ENCODE peak calls at places on chromosomes 1 and 21, in seven cellular contexts. One of them, this sample, is unnamed.
A peak's percentile ranks its signal among the peaks of the same experiment; 100 is the strongest.

GRCh38 chr1:232986000-232986922 is 35.9 kb downstream of the NTPCR start:
- DNase-seq in lung: no peak
- DNase-seq in skeletal muscle cell: no peak
- DNase-seq in GM23338: no peak
- DNase-seq in CD4-positive, CD25-positive, alpha-beta regulatory T cell: no peak
- DNase-seq in AG10803: no peak
- DNase-seq in prostate gland: no peak
- DNase-seq in this sample: no peak

GRCh38 chr1:224766266-224766665 is 150.1 kb downstream of the CNIH3 start:
- DNase-seq in lung: no peak
- DNase-seq in skeletal muscle cell: no peak
- DNase-seq in GM23338: no peak
- DNase-seq in CD4-positive, CD25-positive, alpha-beta regulatory T cell: no peak
- DNase-seq in AG10803: no peak
- DNase-seq in prostate gland: no peak
- DNase-seq in this sample: no peak

GRCh38 chr1:161985301-161985825 is 38.3 kb downstream of the OLFML2B start:
- DNase-seq in lung: no peak
- DNase-seq in skeletal muscle cell: no peak
- DNase-seq in GM23338: no peak
- DNase-seq in CD4-positive, CD25-positive, alpha-beta regulatory T cell: no peak
- DNase-seq in AG10803: no peak
- DNase-seq in prostate gland: no peak
- DNase-seq in this sample: no peak

GRCh38 chr1:60612790-60613189 is 469.6 kb upstream of the NFIA start:
- DNase-seq in lung: no peak
- DNase-seq in skeletal muscle cell: no peak
- DNase-seq in GM23338: no peak
- DNase-seq in CD4-positive, CD25-positive, alpha-beta regulatory T cell: no peak
- DNase-seq in AG10803: no peak
- DNase-seq in prostate gland: no peak
- DNase-seq in this sample: no peak

GRCh38 chr21:26844258-26845065 is 747 bp downstream of the ADAMTS1 start:
- DNase-seq in lung: no peak
- DNase-seq in skeletal muscle cell: no peak
- DNase-seq in GM23338: peak; percentile 60
- DNase-seq in CD4-positive, CD25-positive, alpha-beta regulatory T cell: no peak
- DNase-seq in AG10803: peak; percentile 44
- DNase-seq in prostate gland: peak; percentile 26
- DNase-seq in this sample: no peak

GRCh38 chr1:56954664-56955063 is 11.2 kb downstream of the C8B start:
- DNase-seq in lung: no peak
- DNase-seq in skeletal muscle cell: no peak
- DNase-seq in GM23338: no peak
- DNase-seq in CD4-positive, CD25-positive, alpha-beta regulatory T cell: no peak
- DNase-seq in AG10803: no peak
- DNase-seq in prostate gland: no peak
- DNase-seq in this sample: no peak

GRCh38 chr1:246160905-246161304 is 346.2 kb downstream of the SMYD3 start:
- DNase-seq in lung: no peak
- DNase-seq in skeletal muscle cell: no peak
- DNase-seq in GM23338: no peak
- DNase-seq in CD4-positive, CD25-positive, alpha-beta regulatory T cell: no peak
- DNase-seq in AG10803: no peak
- DNase-seq in prostate gland: no peak
- DNase-seq in this sample: no peak

GRCh38 chr1:41918450-41919043 is at the start of gene HIVEP3:
- DNase-seq in lung: no peak
- DNase-seq in skeletal muscle cell: no peak
- DNase-seq in GM23338: peak; percentile 67
- DNase-seq in CD4-positive, CD25-positive, alpha-beta regulatory T cell: no peak
- DNase-seq in AG10803: peak; percentile 25
- DNase-seq in prostate gland: no peak
- DNase-seq in this sample: no peak

GRCh38 chr1:114696810-114697209 is 1.5 kb upstream of the AMPD1 start:
- DNase-seq in lung: no peak
- DNase-seq in skeletal muscle cell: no peak
- DNase-seq in GM23338: no peak
- DNase-seq in CD4-positive, CD25-positive, alpha-beta regulatory T cell: no peak
- DNase-seq in AG10803: no peak
- DNase-seq in prostate gland: no peak
- DNase-seq in this sample: no peak

GRCh38 chr1:78101514-78101913 is 55.7 kb downstream of the GIPC2 start:
- DNase-seq in lung: peak; percentile 58
- DNase-seq in skeletal muscle cell: peak; percentile 89
- DNase-seq in GM23338: peak; percentile 29
- DNase-seq in CD4-positive, CD25-positive, alpha-beta regulatory T cell: no peak
- DNase-seq in AG10803: peak; percentile 90
- DNase-seq in prostate gland: no peak
- DNase-seq in this sample: peak; percentile 79

GRCh38 chr1:224744521-224744920 is 128.4 kb downstream of the CNIH3 start:
- DNase-seq in lung: no peak
- DNase-seq in skeletal muscle cell: no peak
- DNase-seq in GM23338: no peak
- DNase-seq in CD4-positive, CD25-positive, alpha-beta regulatory T cell: no peak
- DNase-seq in AG10803: no peak
- DNase-seq in prostate gland: no peak
- DNase-seq in this sample: no peak

GRCh38 chr1:243547906-243548305 is 292.1 kb downstream of the SDCCAG8 start:
- DNase-seq in lung: no peak
- DNase-seq in skeletal muscle cell: no peak
- DNase-seq in GM23338: no peak
- DNase-seq in CD4-positive, CD25-positive, alpha-beta regulatory T cell: no peak
- DNase-seq in AG10803: no peak
- DNase-seq in prostate gland: no peak
- DNase-seq in this sample: no peak

GRCh38 chr21:45522986-45523385 is 19.3 kb downstream of the SLC19A1 start:
- DNase-seq in lung: no peak
- DNase-seq in skeletal muscle cell: no peak
- DNase-seq in GM23338: no peak
- DNase-seq in CD4-positive, CD25-positive, alpha-beta regulatory T cell: no peak
- DNase-seq in AG10803: no peak
- DNase-seq in prostate gland: no peak
- DNase-seq in this sample: no peak

GRCh38 chr1:243609698-243610097 is 240.3 kb downstream of the AKT3 start:
- DNase-seq in lung: no peak
- DNase-seq in skeletal muscle cell: no peak
- DNase-seq in GM23338: peak; percentile 19
- DNase-seq in CD4-positive, CD25-positive, alpha-beta regulatory T cell: no peak
- DNase-seq in AG10803: no peak
- DNase-seq in prostate gland: no peak
- DNase-seq in this sample: no peak

GRCh38 chr1:232368821-232369321 is 261.1 kb downstream of the SIPA1L2 start:
- DNase-seq in lung: no peak
- DNase-seq in skeletal muscle cell: no peak
- DNase-seq in GM23338: no peak
- DNase-seq in CD4-positive, CD25-positive, alpha-beta regulatory T cell: no peak
- DNase-seq in AG10803: no peak
- DNase-seq in prostate gland: no peak
- DNase-seq in this sample: no peak

GRCh38 chr1:23556661-23557470 is 2.4 kb downstream of the ID3 start:
- DNase-seq in lung: no peak
- DNase-seq in skeletal muscle cell: no peak
- DNase-seq in GM23338: peak; percentile 37
- DNase-seq in CD4-positive, CD25-positive, alpha-beta regulatory T cell: peak; percentile 30
- DNase-seq in AG10803: peak; percentile 62
- DNase-seq in prostate gland: no peak
- DNase-seq in this sample: no peak

GRCh38 chr1:184555665-184556641 is 169.1 kb downstream of the C1orf21 start:
- DNase-seq in lung: no peak
- DNase-seq in skeletal muscle cell: no peak
- DNase-seq in GM23338: no peak
- DNase-seq in CD4-positive, CD25-positive, alpha-beta regulatory T cell: no peak
- DNase-seq in AG10803: no peak
- DNase-seq in prostate gland: no peak
- DNase-seq in this sample: no peak

GRCh38 chr1:226571901-226572300 is 23.3 kb downstream of the STUM start:
- DNase-seq in lung: no peak
- DNase-seq in skeletal muscle cell: no peak
- DNase-seq in GM23338: no peak
- DNase-seq in CD4-positive, CD25-positive, alpha-beta regulatory T cell: no peak
- DNase-seq in AG10803: no peak
- DNase-seq in prostate gland: no peak
- DNase-seq in this sample: no peak

GRCh38 chr1:227622739-227623475 is 59.6 kb downstream of the ZNF678 start:
- DNase-seq in lung: no peak
- DNase-seq in skeletal muscle cell: no peak
- DNase-seq in GM23338: no peak
- DNase-seq in CD4-positive, CD25-positive, alpha-beta regulatory T cell: no peak
- DNase-seq in AG10803: no peak
- DNase-seq in prostate gland: no peak
- DNase-seq in this sample: no peak

GRCh38 chr1:9711466-9712020 is 60.0 kb downstream of the PIK3CD start:
- DNase-seq in lung: no peak
- DNase-seq in skeletal muscle cell: no peak
- DNase-seq in GM23338: no peak
- DNase-seq in CD4-positive, CD25-positive, alpha-beta regulatory T cell: no peak
- DNase-seq in AG10803: no peak
- DNase-seq in prostate gland: no peak
- DNase-seq in this sample: no peak

GRCh38 chr1:234371414-234371813 is 1.8 kb upstream of the COA6 start:
- DNase-seq in lung: no peak
- DNase-seq in skeletal muscle cell: no peak
- DNase-seq in GM23338: no peak
- DNase-seq in CD4-positive, CD25-positive, alpha-beta regulatory T cell: no peak
- DNase-seq in AG10803: no peak
- DNase-seq in prostate gland: no peak
- DNase-seq in this sample: no peak

GRCh38 chr1:38735651-38736161 is 123.9 kb downstream of the RRAGC start:
- DNase-seq in lung: no peak
- DNase-seq in skeletal muscle cell: peak; percentile 72
- DNase-seq in GM23338: no peak
- DNase-seq in CD4-positive, CD25-positive, alpha-beta regulatory T cell: no peak
- DNase-seq in AG10803: peak; percentile 16
- DNase-seq in prostate gland: no peak
- DNase-seq in this sample: no peak

GRCh38 chr1:12595839-12596821 is 21.9 kb downstream of the DHRS3 start:
- DNase-seq in lung: peak; percentile 80
- DNase-seq in skeletal muscle cell: peak; percentile 76
- DNase-seq in GM23338: peak; percentile 94
- DNase-seq in CD4-positive, CD25-positive, alpha-beta regulatory T cell: no peak
- DNase-seq in AG10803: peak; percentile 99
- DNase-seq in prostate gland: peak; percentile 94
- DNase-seq in this sample: peak; percentile 85

GRCh38 chr1:100928128-100928527 is 32.2 kb downstream of the SLC30A7 start:
- DNase-seq in lung: no peak
- DNase-seq in skeletal muscle cell: no peak
- DNase-seq in GM23338: peak; percentile 64
- DNase-seq in CD4-positive, CD25-positive, alpha-beta regulatory T cell: no peak
- DNase-seq in AG10803: no peak
- DNase-seq in prostate gland: no peak
- DNase-seq in this sample: no peak

GRCh38 chr21:37557261-37557950 is 190.8 kb downstream of the DYRK1A start:
- DNase-seq in lung: no peak
- DNase-seq in skeletal muscle cell: no peak
- DNase-seq in GM23338: no peak
- DNase-seq in CD4-positive, CD25-positive, alpha-beta regulatory T cell: no peak
- DNase-seq in AG10803: no peak
- DNase-seq in prostate gland: no peak
- DNase-seq in this sample: peak; percentile 38

GRCh38 chr1:231242516-231243198 is 1.6 kb downstream of the GNPAT start:
- DNase-seq in lung: no peak
- DNase-seq in skeletal muscle cell: no peak
- DNase-seq in GM23338: no peak
- DNase-seq in CD4-positive, CD25-positive, alpha-beta regulatory T cell: no peak
- DNase-seq in AG10803: peak; percentile 21
- DNase-seq in prostate gland: no peak
- DNase-seq in this sample: no peak
- H3K4me3 ChIP-seq in lung: no peak overlapping the region
- H3K4me3 ChIP-seq in skeletal muscle cell: no peak overlapping the region
- H3K4me3 ChIP-seq in GM23338: peak overlapping the region; percentile 95
- H3K4me3 ChIP-seq in CD4-positive, CD25-positive, alpha-beta regulatory T cell: peak overlapping the region; percentile 95
- H3K4me3 ChIP-seq in AG10803: peak overlapping the region; percentile 93
- H3K4me3 ChIP-seq in prostate gland: no peak overlapping the region
- H3K4me3 ChIP-seq in this sample: no peak overlapping the region

DNA sequence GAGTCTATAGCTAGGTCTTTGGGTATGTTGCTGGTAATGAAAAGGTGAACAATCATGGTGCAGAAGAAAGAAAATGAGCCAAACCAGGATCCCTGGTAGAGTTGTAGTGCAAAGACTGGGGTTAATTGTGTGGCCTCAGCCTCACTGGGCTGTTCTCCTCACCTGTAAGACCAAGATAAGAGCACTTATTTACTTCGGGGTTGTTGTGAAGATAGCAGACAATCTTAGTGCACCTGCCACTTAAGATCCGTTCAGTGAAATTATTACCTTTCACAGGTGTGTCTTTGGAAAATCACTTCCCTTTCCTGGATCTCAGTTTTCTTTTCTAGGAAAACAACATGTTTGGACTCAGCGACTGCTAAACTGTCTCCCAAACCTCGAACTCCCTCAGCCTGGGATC is 1.3 kb upstream of the FGGY start:
- DNase-seq in lung: no peak
- DNase-seq in skeletal muscle cell: no peak
- DNase-seq in GM23338: no peak
- DNase-seq in CD4-positive, CD25-positive, alpha-beta regulatory T cell: no peak
- DNase-seq in AG10803: no peak
- DNase-seq in prostate gland: no peak
- DNase-seq in this sample: no peak
- H3K4me3 ChIP-seq in lung: no peak overlapping the region
- H3K4me3 ChIP-seq in skeletal muscle cell: peak overlapping the region; percentile 68
- H3K4me3 ChIP-seq in GM23338: peak overlapping the region; percentile 50
- H3K4me3 ChIP-seq in CD4-positive, CD25-positive, alpha-beta regulatory T cell: peak overlapping the region; percentile 79
- H3K4me3 ChIP-seq in AG10803: peak overlapping the region; percentile 63
- H3K4me3 ChIP-seq in prostate gland: peak overlapping the region; percentile 34
- H3K4me3 ChIP-seq in this sample: peak overlapping the region; percentile 39

GRCh38 chr1:205199931-205200299 is 11.6 kb downstream of the DSTYK start:
- DNase-seq in lung: no peak
- DNase-seq in skeletal muscle cell: no peak
- DNase-seq in GM23338: no peak
- DNase-seq in CD4-positive, CD25-positive, alpha-beta regulatory T cell: no peak
- DNase-seq in AG10803: no peak
- DNase-seq in prostate gland: no peak
- DNase-seq in this sample: no peak

GRCh38 chr1:205199090-205199930 is 12.2 kb downstream of the DSTYK start:
- DNase-seq in lung: no peak
- DNase-seq in skeletal muscle cell: no peak
- DNase-seq in GM23338: no peak
- DNase-seq in CD4-positive, CD25-positive, alpha-beta regulatory T cell: no peak
- DNase-seq in AG10803: peak; percentile 25
- DNase-seq in prostate gland: no peak
- DNase-seq in this sample: no peak

GRCh38 chr1:205208805-205209204 is 2.7 kb downstream of the DSTYK start:
- DNase-seq in lung: no peak
- DNase-seq in skeletal muscle cell: no peak
- DNase-seq in GM23338: no peak
- DNase-seq in CD4-positive, CD25-positive, alpha-beta regulatory T cell: no peak
- DNase-seq in AG10803: no peak
- DNase-seq in prostate gland: no peak
- DNase-seq in this sample: no peak

GRCh38 chr1:205205055-205205454 is 6.4 kb downstream of the DSTYK start:
- DNase-seq in lung: no peak
- DNase-seq in skeletal muscle cell: no peak
- DNase-seq in GM23338: no peak
- DNase-seq in CD4-positive, CD25-positive, alpha-beta regulatory T cell: no peak
- DNase-seq in AG10803: no peak
- DNase-seq in prostate gland: no peak
- DNase-seq in this sample: no peak

GRCh38 chr1:205204552-205204951 is 7.0 kb downstream of the DSTYK start:
- DNase-seq in lung: no peak
- DNase-seq in skeletal muscle cell: no peak
- DNase-seq in GM23338: no peak
- DNase-seq in CD4-positive, CD25-positive, alpha-beta regulatory T cell: no peak
- DNase-seq in AG10803: peak; percentile 47
- DNase-seq in prostate gland: no peak
- DNase-seq in this sample: no peak
- H3K4me3 ChIP-seq in lung: no peak overlapping the region
- H3K4me3 ChIP-seq in skeletal muscle cell: no peak overlapping the region
- H3K4me3 ChIP-seq in GM23338: no peak overlapping the region
- H3K4me3 ChIP-seq in CD4-positive, CD25-positive, alpha-beta regulatory T cell: no peak overlapping the region
- H3K4me3 ChIP-seq in AG10803: no peak overlapping the region
- H3K4me3 ChIP-seq in prostate gland: no peak overlapping the region
- H3K4me3 ChIP-seq in this sample: no peak overlapping the region

GRCh38 chr1:153789478-153790148 is 14.4 kb downstream of the SLC27A3 start:
- DNase-seq in lung: no peak
- DNase-seq in skeletal muscle cell: no peak
- DNase-seq in GM23338: peak; percentile 39
- DNase-seq in CD4-positive, CD25-positive, alpha-beta regulatory T cell: no peak
- DNase-seq in AG10803: no peak
- DNase-seq in prostate gland: no peak
- DNase-seq in this sample: no peak
- H3K4me3 ChIP-seq in lung: no peak overlapping the region
- H3K4me3 ChIP-seq in skeletal muscle cell: no peak overlapping the region
- H3K4me3 ChIP-seq in GM23338: no peak overlapping the region
- H3K4me3 ChIP-seq in CD4-positive, CD25-positive, alpha-beta regulatory T cell: no peak overlapping the region
- H3K4me3 ChIP-seq in AG10803: peak overlapping the region; percentile 50
- H3K4me3 ChIP-seq in prostate gland: no peak overlapping the region
- H3K4me3 ChIP-seq in this sample: no peak overlapping the region